ENCODE peak calls at places on chromosomes 11 and 22, in four cellular contexts. O is ovary, S is lung, Q is OCI-LY7. F is an unnamed sample.

GRCh38 chr11:116373107-116373506 is 399.7 kb downstream of the BUD13 start:
- DNase-seq in O (no peak), S (no peak), Q (no peak), F (no peak)

GRCh38 chr11:128841461-128842072 is 25.5 kb downstream of the KCNJ1 start:
- DNase-seq in O (no peak), S (no peak), Q (peak; percentile 84), F (no peak)

GRCh38 chr11:129075757-129076156 is 116.4 kb downstream of the ARHGAP32 start:
- DNase-seq in O (no peak), S (no peak), Q (no peak), F (no peak)

GRCh38 chr22:23481369-23481768 is 98.7 kb downstream of the IGLL1 start:
- DNase-seq in O (no peak), S (no peak), Q (no peak), F (no peak)

GRCh38 chr11:86099727-86100320 is 30.9 kb upstream of the PICALM start:
- DNase-seq in O (no peak), S (no peak), Q (peak; percentile 33), F (no peak)

GRCh38 chr11:129911298-129911697 is 15.9 kb upstream of the NFRKB start:
- DNase-seq in O (no peak), S (no peak), Q (no peak), F (peak; percentile 10)

GRCh38 chr22:22009661-22010060 is 27.1 kb upstream of the TOP3B start:
- DNase-seq in O (no peak), S (no peak), Q (no peak), F (no peak)

GRCh38 chr11:123196060-123196714 is 1.1 kb upstream of the CLMP start:
- DNase-seq in O (no peak), S (no peak), Q (no peak), F (no peak)

GRCh38 chr11:124935548-124936514 is at the start of gene HEPACAM:
- DNase-seq in O (no peak), S (no peak), Q (no peak), F (no peak)

GRCh38 chr11:111513240-111513605 is 1.0 kb upstream of the BTG4 start:
- DNase-seq in O (no peak), S (no peak), Q (no peak), F (no peak)

GRCh38 chr11:111514216-111515031 is at the start of gene HOATZ:
- DNase-seq in O (no peak), S (no peak), Q (no peak), F (no peak)

GRCh38 chr11:111510311-111510710 is 1.9 kb downstream of the BTG4 start:
- DNase-seq in O (no peak), S (no peak), Q (no peak), F (no peak)

GRCh38 chr11:111515591-111515990 is 1.0 kb downstream of the HOATZ start:
- DNase-seq in O (no peak), S (no peak), Q (no peak), F (no peak)

DNA sequence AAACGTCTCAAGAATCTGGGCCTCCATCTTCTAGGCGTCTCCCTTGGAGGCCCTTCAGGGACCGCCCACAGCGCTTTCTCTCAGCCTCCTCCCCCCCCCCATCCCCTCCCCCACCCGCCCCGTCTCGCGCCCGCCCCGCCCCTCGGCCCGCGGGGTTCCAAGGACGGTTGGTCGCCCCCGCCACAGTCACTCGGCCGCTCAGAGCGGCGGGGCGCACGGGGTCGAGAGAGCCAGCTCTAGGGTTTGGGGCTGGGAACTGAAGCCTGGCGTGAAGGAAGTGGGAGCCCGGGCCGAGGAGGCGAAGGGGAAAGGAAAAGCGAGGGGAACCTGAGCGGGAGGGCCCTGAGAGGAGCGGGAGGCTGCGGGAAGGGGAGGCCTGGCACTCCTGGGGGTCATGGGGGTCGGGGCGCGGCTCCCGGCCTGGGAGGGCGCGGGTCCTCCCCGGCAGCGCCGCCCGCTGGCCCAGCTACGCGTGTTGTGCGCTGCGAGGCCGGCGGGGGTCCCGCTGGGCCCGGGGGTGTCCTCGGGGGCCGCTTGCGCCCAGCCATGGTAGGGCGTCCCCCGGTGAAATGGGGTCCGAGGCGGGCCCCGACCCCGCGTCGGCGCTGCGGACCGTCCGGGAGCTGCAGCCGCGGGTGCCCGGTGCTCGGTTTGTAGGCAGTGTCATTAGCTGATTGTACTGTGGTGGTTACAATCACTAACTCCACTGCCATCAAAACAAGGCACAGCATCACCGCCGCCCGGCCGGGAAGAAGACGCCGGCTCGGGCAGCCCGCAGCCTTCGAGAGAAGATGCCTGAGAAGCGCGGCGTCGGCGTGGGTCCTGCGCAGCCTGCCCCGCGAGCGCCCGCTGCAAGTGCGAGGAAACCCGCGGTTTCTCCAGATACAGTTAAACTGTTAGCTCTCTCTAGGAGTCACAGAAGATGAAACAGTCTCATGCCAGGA is at the start of gene BTG4:
- DNase-seq in O (peak; percentile 34), S (no peak), Q (no peak), F (no peak)
- TF ChIP-seq CTCF in O (no peak), S (no peak), Q (no peak), F (no peak)

GRCh38 chr22:45418056-45418769 is 4.7 kb downstream of the RIBC2 start:
- DNase-seq in O (no peak), S (no peak), Q (no peak), F (no peak)

GRCh38 chr22:45407793-45408192 is 5.6 kb downstream of the SMC1B start:
- DNase-seq in O (no peak), S (no peak), Q (no peak), F (no peak)

GRCh38 chr22:45413013-45413367 is 409 bp downstream of the SMC1B start:
- DNase-seq in O (peak; percentile 53), S (no peak), Q (no peak), F (no peak)

GRCh38 chr22:45418770-45419138 is 5.3 kb downstream of the RIBC2 start:
- DNase-seq in O (no peak), S (no peak), Q (no peak), F (no peak)

DNA sequence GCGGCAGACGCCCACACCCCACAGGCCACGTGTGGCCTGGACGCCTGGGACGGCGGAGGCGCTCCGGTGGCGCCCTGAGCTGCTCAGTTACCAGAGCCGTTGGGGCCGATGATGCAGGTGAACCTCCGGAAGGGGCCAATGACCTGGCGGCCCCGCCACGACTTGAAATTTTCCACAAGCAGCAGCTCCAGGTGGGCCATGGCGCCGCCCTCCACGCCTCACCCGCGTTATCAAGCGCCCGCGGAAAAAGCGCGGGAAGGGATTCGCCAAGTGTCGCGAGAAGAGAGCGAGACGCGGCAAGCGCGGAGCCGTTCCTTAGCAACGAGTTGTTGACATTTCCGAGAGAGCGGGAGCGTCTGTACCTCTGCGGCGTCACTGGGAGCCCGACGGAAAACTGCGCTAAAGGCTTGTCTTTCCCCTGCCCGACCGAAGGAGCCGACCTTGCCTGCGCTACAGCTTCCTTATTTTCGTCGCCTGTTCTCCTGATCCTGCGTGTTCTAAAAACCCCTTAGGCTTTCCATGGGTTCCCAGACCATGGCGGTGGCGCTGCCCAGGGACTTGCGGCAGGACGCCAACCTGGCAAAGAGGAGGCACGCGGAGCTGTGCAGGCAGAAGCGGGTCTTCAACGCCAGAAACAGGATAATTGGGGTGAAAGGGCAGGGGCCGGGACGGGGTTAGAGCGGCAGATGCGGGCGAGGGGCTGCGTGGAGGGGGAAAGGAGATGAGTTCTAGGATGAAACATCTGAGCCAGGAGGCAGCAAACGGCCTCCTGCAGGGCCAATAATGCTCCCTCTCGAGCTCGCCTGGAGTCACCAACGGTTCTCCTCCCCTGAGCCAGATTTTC is at the start of the genes RIBC2 and SMC1B:
- DNase-seq in O (peak; percentile 88), S (peak; percentile 68), Q (no peak), F (peak; percentile 56)
- H3K4me3 ChIP-seq in O (peak within 1 kb of the TSS; percentile 29), S (peak within 1 kb of the TSS; percentile 22), Q (no peak within 1 kb of the TSS), F (peak within 1 kb of the TSS; percentile 36)

GRCh38 chr11:60762851-60763691 is 6.4 kb downstream of the MS4A15 start:
- DNase-seq in O (no peak), S (no peak), Q (peak; percentile 39), F (no peak)

GRCh38 chr11:60765355-60765754 is 8.7 kb downstream of the MS4A15 start:
- DNase-seq in O (no peak), S (no peak), Q (no peak), F (no peak)

GRCh38 chr11:60763692-60764369 is 7.2 kb downstream of the MS4A15 start:
- DNase-seq in O (no peak), S (no peak), Q (no peak), F (no peak)

GRCh38 chr11:60764879-60765278 is 8.2 kb downstream of the MS4A15 start:
- DNase-seq in O (no peak), S (no peak), Q (no peak), F (no peak)

GRCh38 chr11:60761436-60762190 is 4.9 kb downstream of the MS4A15 start:
- DNase-seq in O (no peak), S (no peak), Q (no peak), F (no peak)
- TF ChIP-seq CTCF in O (no peak), S (no peak), Q (no peak), F (no peak)

DNA sequence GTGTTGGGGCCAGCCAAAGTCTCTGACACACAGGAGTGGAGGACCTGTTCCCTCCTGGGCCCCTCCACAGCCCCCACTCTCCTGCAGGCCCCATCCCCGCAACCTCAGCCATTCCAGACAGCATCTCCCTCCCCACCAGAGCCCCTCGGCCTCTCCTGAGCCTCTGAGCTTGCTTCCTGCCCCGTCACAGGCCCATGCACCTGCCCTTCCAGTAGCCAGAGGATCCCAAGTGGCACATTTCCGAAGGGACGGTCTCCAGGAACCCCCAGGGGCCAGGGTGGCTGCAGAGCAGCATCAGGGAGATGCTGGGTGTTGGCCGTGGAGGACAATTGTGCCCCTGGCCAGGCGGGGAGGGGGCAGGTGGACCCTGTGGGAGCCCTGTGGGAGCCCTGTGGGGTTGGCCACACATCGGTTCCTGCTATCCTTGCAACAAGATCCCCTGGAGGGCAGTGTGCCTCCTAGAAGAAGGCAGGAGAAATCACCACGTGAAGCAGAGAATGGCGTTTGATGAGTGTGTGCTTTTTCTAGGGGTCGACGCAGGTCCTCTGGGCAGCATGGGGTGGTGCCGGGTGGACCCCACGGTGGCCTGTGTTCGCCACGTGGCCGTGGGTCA is 45.3 kb upstream of the PPARA start:
- DNase-seq in O (no peak), S (no peak), Q (no peak), F (no peak)
- H3K4me3 ChIP-seq in O (no peak overlapping the region), S (no peak overlapping the region), Q (no peak overlapping the region), F (no peak overlapping the region)

DNA sequence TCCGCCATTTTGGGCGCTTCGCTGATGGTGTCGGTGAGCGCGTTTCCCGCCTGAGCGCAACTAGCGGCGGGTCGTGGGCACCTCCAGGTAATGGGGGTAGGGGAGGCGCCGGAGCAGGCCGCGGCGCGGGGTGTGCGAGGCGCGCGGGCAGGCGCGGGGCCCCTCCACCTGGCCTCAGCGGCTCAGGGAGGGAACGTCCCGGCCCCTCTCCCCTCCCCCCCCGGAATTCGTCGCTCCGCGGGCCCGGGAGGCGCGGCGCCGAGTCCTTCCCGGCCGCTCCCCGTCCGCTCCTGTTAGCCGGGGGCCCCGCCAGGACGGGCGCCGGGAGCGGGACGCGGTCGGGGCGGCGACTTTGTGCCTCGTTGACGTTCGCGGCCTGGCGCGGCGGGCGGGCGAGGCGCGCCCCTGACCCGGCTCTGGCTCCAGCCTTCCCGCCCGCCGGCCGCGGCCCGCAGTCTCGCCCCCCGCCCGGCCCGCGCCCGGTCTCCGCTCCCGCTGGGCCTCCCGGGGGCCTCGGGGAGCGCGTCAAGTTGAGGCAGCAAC is at the start of gene PPP6R3:
- DNase-seq in O (no peak), S (no peak), Q (no peak), F (no peak)
- TF ChIP-seq CTCF in O (peak; percentile 29), S (no peak), Q (no peak), F (no peak)

F was measured in HFF-Myc.